ENCODE peak calls at places on chromosome 1, in ten cellular contexts. K is sigmoid colon; Z is colonic mucosa; J is fibroblast of lung; X is OCI-LY7; T is IMR-90; U is CD8-positive, alpha-beta T cell; Y is upper lobe of right lung; W is Peyer's patch; N is tibial nerve. O is an unnamed sample.

GRCh38 chr1:110262846-110263631 is 52.9 kb downstream of the KCNC4 start:
- DNase-seq in K (no peak), Z (no peak), J (no peak), X (peak; percentile 23), T (no peak), U (no peak), Y (no peak), W (no peak), N (no peak), O (peak; percentile 35)

GRCh38 chr1:231166398-231166797 is 4.5 kb downstream of the TRIM67 start:
- DNase-seq in K (no peak), Z (no peak), J (no peak), X (no peak), T (no peak), U (no peak), Y (no peak), W (no peak), N (no peak), O (no peak)

GRCh38 chr1:185819798-185820197 is 85.6 kb downstream of the HMCN1 start:
- DNase-seq in K (no peak), Z (no peak), J (no peak), X (no peak), T (no peak), U (no peak), Y (no peak), W (no peak), N (no peak), O (no peak)

GRCh38 chr1:31954607-31955283 is 16.6 kb upstream of the PTP4A2 start:
- DNase-seq in K (peak; percentile 97), Z (peak; percentile 77), J (peak; percentile 99), X (no peak), T (peak; percentile 99), U (no peak), Y (peak; percentile 90), W (peak; percentile 50), N (peak; percentile 90), O (peak; percentile 93)

GRCh38 chr1:9084883-9085282 is 15.4 kb upstream of the SLC2A5 start:
- DNase-seq in K (peak; percentile 90), Z (no peak), J (no peak), X (no peak), T (no peak), U (no peak), Y (no peak), W (no peak), N (no peak), O (no peak)

GRCh38 chr1:99936071-99936470 is 33.7 kb upstream of the SLC35A3 start:
- DNase-seq in K (no peak), Z (no peak), J (no peak), X (no peak), T (no peak), U (no peak), Y (no peak), W (no peak), N (no peak), O (no peak)

GRCh38 chr1:178055093-178055492 is 38.8 kb upstream of the RASAL2 start:
- DNase-seq in K (no peak), Z (peak; percentile 71), J (peak; percentile 6), X (peak; percentile 4), T (no peak), U (no peak), Y (peak; percentile 78), W (no peak), N (no peak), O (no peak)

GRCh38 chr1:221098462-221099406 is 219.5 kb downstream of the HLX start:
- DNase-seq in K (no peak), Z (no peak), J (peak; percentile 13), X (no peak), T (peak; percentile 15), U (no peak), Y (no peak), W (no peak), N (no peak), O (no peak)

GRCh38 chr1:21104683-21105082 is 72.0 kb downstream of the EIF4G3 start:
- DNase-seq in K (no peak), Z (no peak), J (no peak), X (no peak), T (no peak), U (no peak), Y (no peak), W (no peak), N (no peak), O (no peak)

GRCh38 chr1:241265428-241265827 is 91.6 kb downstream of the RGS7 start:
- DNase-seq in K (no peak), Z (no peak), J (no peak), X (no peak), T (no peak), U (no peak), Y (no peak), W (no peak), N (no peak), O (no peak)

GRCh38 chr1:83055391-83056170 is 943.4 kb downstream of the TTLL7 start:
- DNase-seq in K (no peak), Z (no peak), J (no peak), X (no peak), T (no peak), U (no peak), Y (no peak), W (no peak), N (no peak), O (no peak)
- H3K27ac ChIP-seq in K (no peak overlapping the region), Z (no peak overlapping the region), J (no peak overlapping the region), X (no peak overlapping the region), T (no peak overlapping the region), U (no peak overlapping the region), Y (no peak overlapping the region), W (no peak overlapping the region), N (no peak overlapping the region), O (no peak overlapping the region)

GRCh38 chr1:235941852-235942624 is 75.3 kb upstream of the LYST start:
- DNase-seq in K (no peak), Z (no peak), J (peak; percentile 50), X (no peak), T (no peak), U (no peak), Y (no peak), W (no peak), N (no peak), O (no peak)

GRCh38 chr1:235940282-235940681 is 73.6 kb upstream of the LYST start:
- DNase-seq in K (no peak), Z (no peak), J (no peak), X (no peak), T (no peak), U (no peak), Y (no peak), W (no peak), N (no peak), O (no peak)

GRCh38 chr1:235939488-235939775 is 72.7 kb upstream of the LYST start:
- DNase-seq in K (no peak), Z (no peak), J (peak; percentile 55), X (no peak), T (peak; percentile 82), U (no peak), Y (no peak), W (no peak), N (no peak), O (no peak)

GRCh38 chr1:235937123-235937522 is 70.4 kb upstream of the LYST start:
- DNase-seq in K (no peak), Z (no peak), J (no peak), X (no peak), T (no peak), U (no peak), Y (no peak), W (no peak), N (no peak), O (no peak)

DNA sequence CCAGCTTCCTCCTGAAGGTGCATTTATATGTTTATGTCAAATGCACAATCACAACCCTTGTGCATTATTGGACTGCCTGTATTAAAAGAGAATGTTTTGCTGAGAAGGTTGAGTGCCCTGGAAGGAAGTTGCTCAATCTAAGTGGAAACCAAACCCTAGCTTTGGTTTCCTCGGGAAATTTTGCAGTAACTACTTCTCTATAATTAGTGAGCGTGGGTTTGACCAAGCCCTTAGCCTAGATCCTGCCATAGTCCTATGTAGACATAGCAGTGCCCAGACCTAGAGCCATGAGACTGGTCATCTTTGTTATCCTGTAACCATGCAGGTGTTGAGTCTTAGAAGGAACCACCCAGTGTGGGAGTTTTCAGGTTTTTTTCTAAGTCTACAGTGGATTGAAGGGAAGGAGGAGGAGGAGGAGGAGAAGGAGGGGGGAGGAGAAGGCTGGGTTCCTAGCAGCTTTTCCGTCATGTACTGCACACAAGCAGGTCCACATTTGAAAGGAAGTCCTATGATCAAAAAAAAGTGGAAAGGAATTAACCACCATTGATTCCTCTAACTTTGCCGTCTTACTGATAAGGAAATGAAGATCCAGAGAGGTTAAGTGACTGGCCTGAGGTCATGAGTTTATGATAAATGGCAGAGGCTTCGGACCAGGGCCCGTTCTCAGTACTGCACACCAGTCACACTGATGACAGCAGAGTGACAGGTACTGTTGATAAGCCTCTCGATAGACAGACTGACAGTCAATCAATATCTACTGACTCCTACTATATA is 72.2 kb upstream of the LYST start:
- DNase-seq in K (no peak), Z (no peak), J (no peak), X (no peak), T (no peak), U (no peak), Y (no peak), W (no peak), N (no peak), O (no peak)
- H3K4me3 ChIP-seq in K (no peak overlapping the region), Z (no peak overlapping the region), J (no peak overlapping the region), X (no peak overlapping the region), T (no peak overlapping the region), U (no peak overlapping the region), Y (no peak overlapping the region), W (no peak overlapping the region), N (no peak overlapping the region), O (no peak overlapping the region)

GRCh38 chr1:30010506-30011106 is 712.8 kb downstream of the MATN1 start:
- DNase-seq in K (no peak), Z (no peak), J (no peak), X (no peak), T (no peak), U (no peak), Y (no peak), W (no peak), N (no peak), O (no peak)

GRCh38 chr1:30008372-30008997 is 714.9 kb downstream of the MATN1 start:
- DNase-seq in K (no peak), Z (no peak), J (no peak), X (no peak), T (no peak), U (no peak), Y (no peak), W (no peak), N (no peak), O (no peak)

GRCh38 chr1:30011970-30012369 is 711.4 kb downstream of the MATN1 start:
- DNase-seq in K (no peak), Z (no peak), J (no peak), X (no peak), T (no peak), U (no peak), Y (no peak), W (no peak), N (no peak), O (no peak)

GRCh38 chr1:30009720-30010119 is 713.7 kb downstream of the MATN1 start:
- DNase-seq in K (no peak), Z (no peak), J (no peak), X (no peak), T (no peak), U (no peak), Y (no peak), W (no peak), N (no peak), O (no peak)

GRCh38 chr1:30008998-30009657 is 714.3 kb downstream of the MATN1 start:
- DNase-seq in K (no peak), Z (no peak), J (no peak), X (no peak), T (no peak), U (no peak), Y (no peak), W (no peak), N (no peak), O (no peak)
- TF ChIP-seq CTCF in K (no peak), Z (no peak), J (no peak), X (no peak), T (no peak), U (no peak), Y (no peak), W (no peak), N (no peak), O (no peak)

GRCh38 chr1:5370321-5370720 is 621.9 kb downstream of the NPHP4 start:
- DNase-seq in K (peak; percentile 2), Z (no peak), J (no peak), X (no peak), T (no peak), U (no peak), Y (no peak), W (no peak), N (no peak), O (no peak)
- H3K27ac ChIP-seq in K (no peak overlapping the region), Z (no peak overlapping the region), J (no peak overlapping the region), X (no peak overlapping the region), T (no peak overlapping the region), U (no peak overlapping the region), Y (no peak overlapping the region), W (no peak overlapping the region), N (no peak overlapping the region), O (no peak overlapping the region)

O was measured in coronary artery.